ENCODE peak calls at places on chromosomes 3 and 15, in five cellular contexts. G is thoracic aorta, T is A549, V is epithelial cell of esophagus, S is cardiac muscle cell. I is an unnamed sample.

GRCh38 chr15:52067545-52067926 is 45.0 kb downstream of the BCL2L10 start:
- DNase-seq in G (no peak), V (peak; percentile 65), S (no peak), T (no peak), I (no peak)

GRCh38 chr3:141643391-141643790 is 94.7 kb upstream of the RNF7 start:
- DNase-seq in T (no peak), G (no peak), S (no peak), V (no peak), I (no peak)

GRCh38 chr3:179330438-179330837 is 7.6 kb downstream of the ZNF639 start:
- DNase-seq in T (no peak), S (no peak), V (no peak), G (no peak), I (no peak)

GRCh38 chr3:160126046-160126445 is 99.2 kb upstream of the C3orf80 start:
- DNase-seq in S (no peak), V (peak; percentile 41), T (no peak), G (no peak), I (no peak)

GRCh38 chr15:67479781-67480180 is 41.1 kb upstream of the C15orf61 start:
- DNase-seq in V (no peak), S (no peak), G (no peak), T (no peak), I (no peak)

GRCh38 chr3:150220791-150221190 is 187.3 kb upstream of the TSC22D2 start:
- DNase-seq in V (no peak), S (no peak), G (no peak), T (no peak), I (no peak)

GRCh38 chr3:71536376-71536965 is 47.1 kb downstream of the FOXP1 start:
- DNase-seq in V (peak; percentile 34), G (no peak), T (no peak), S (no peak), I (no peak)

GRCh38 chr3:49519266-49519665 is 35.0 kb upstream of the BSN start:
- DNase-seq in V (no peak), T (no peak), S (no peak), G (no peak), I (no peak)

GRCh38 chr15:58302832-58303231 is 129.0 kb upstream of the LIPC start:
- DNase-seq in V (no peak), S (no peak), T (no peak), G (no peak), I (no peak)

GRCh38 chr3:154389861-154390260 is 40.1 kb downstream of the GPR149 start:
- DNase-seq in G (no peak), T (no peak), V (no peak), S (no peak), I (no peak)

GRCh38 chr3:18559323-18559972 is 134.3 kb upstream of the SATB1 start:
- DNase-seq in G (no peak), T (peak; percentile 42), S (peak; percentile 57), V (peak; percentile 58), I (no peak)

GRCh38 chr15:66078196-66078928 is 175.2 kb downstream of the MEGF11 start:
- DNase-seq in T (no peak), G (no peak), S (peak; percentile 27), V (no peak), I (no peak)

GRCh38 chr3:119628390-119628789 is 30.7 kb downstream of the PLA1A start:
- DNase-seq in S (no peak), G (no peak), V (no peak), T (no peak), I (no peak)

DNA sequence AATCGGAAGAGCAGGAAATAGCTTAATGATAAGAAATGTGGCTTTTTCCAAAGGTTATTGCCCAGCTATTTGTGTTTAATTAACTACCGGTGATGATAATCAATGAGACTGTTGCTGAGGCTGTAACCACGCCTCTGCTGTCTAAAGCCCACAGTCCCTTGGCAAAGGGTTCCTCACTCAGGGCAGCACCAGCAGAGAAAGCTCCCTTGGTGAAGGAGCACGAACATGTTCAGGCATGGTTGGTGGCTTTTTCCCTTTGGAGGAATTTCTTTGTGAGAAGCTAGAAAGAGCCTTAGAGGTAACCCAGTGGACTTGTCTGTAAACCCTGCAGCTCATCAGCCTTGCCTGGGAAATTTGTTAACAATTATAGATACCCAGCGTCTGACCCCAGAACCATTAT is 7.5 kb upstream of the ST6GAL1 start:
- DNase-seq in S (no peak), G (no peak), T (no peak), V (peak; percentile 88), I (no peak)
- TF ChIP-seq CTCF in S (no peak), G (no peak), T (no peak), V (no peak), I (no peak)

DNA sequence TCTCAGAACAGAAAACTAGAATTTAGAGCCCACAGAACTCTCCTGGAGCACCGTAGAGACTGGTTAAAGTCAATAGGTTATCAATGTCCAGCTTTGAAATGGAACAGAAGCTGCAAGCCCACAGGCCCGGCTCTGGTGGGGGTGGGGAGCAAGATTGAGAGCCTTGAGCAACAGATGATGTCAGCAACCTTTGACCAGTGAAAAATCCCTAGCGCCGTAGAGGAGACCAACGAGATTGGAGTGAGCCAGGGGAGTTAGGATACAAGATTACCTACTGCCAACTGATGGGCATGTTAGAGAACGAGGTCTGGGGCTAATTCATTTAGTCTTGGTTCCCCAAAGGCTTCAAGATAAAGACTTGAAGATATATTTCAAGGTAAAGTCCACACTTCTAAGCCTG is 345.5 kb upstream of the LMCD1 start:
- DNase-seq in G (no peak), T (no peak), V (no peak), S (no peak), I (no peak)
- TF ChIP-seq CTCF in G (no peak), T (no peak), V (no peak), S (no peak), I (no peak)

GRCh38 chr15:93932164-93932776 is 299.1 kb upstream of the MCTP2 start:
- DNase-seq in G (no peak), V (no peak), T (no peak), S (no peak), I (no peak)
- TF ChIP-seq CTCF in G (no peak), V (no peak), T (no peak), S (no peak), I (no peak)

DNA sequence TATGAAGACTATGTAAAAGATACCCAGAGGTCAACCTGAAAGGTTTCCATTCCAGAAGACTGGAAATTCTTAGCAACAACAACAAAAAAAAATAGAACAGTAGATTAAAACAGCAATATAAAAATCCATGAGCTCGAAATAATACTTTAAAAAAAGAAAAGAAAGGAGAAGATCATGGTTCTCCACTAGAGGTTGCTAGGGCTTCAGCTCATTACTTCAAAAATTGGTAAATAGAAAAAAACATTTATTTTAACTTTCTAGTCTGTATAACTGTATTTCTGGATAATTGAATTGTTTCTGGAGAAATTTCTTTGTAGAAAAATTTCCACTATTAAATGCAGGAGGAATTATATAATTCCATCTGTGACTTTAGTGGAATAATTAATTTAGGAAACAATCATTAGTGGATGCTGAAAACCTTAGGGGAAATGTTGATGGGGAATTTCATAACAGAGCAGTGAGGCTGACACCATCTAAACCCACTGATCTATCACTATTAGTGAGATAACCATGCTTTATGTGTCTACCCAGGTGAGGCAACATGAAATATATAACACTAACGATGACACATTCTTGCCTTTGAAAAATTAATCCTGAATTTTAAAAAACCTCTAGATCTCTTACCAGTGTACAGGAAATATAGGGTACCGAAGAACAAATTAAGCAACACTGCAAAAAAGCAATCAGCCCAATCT is 62.5 kb upstream of the SNRK start:
- DNase-seq in S (no peak), T (no peak), G (no peak), V (peak; percentile 17), I (no peak)
- TF ChIP-seq CTCF in S (peak; percentile 44), T (no peak), G (no peak), V (peak; percentile 45), I (no peak)